ENCODE peak calls at places on chromosomes 16 and 17, in ten cellular contexts. H is CD4-positive, CD25-positive, alpha-beta regulatory T cell; R is CD4-positive, alpha-beta T cell; X is DND-41; S is HuH-7.5; D is activated CD4-positive, alpha-beta T cell treated with anti-CD3 and anti-CD28 coated beads for 1 hour; P is psoas muscle; Z is GM10248; J is progenitor cell of endocrine pancreas; O is activated CD8-positive, alpha-beta memory T cell treated with anti-CD3 and anti-CD28 coated beads for 1 hour. E is an unnamed sample.

GRCh38 chr17:72361892-72362291 is 241.1 kb downstream of the SOX9 start:
- DNase-seq in R (no peak), J (no peak), Z (no peak), S (no peak), P (no peak), H (no peak), X (no peak), D (no peak), O (no peak), E (no peak)

GRCh38 chr17:31078290-31078689 is 16.5 kb upstream of the NF1 start:
- DNase-seq in J (no peak), Z (no peak), R (no peak), H (no peak), O (no peak), D (no peak), P (no peak), S (no peak), X (no peak), E (no peak)

GRCh38 chr16:85915125-85915845 is 16.3 kb downstream of the IRF8 start:
- DNase-seq in R (no peak), J (no peak), D (no peak), X (no peak), P (no peak), H (no peak), O (no peak), S (no peak), Z (no peak), E (no peak)

GRCh38 chr16:68885321-68885720 is 42.0 kb downstream of the TANGO6 start:
- DNase-seq in H (no peak), S (no peak), D (no peak), O (no peak), R (no peak), Z (no peak), J (no peak), X (no peak), P (no peak), E (no peak)

GRCh38 chr17:4438162-4438944 is 4.6 kb downstream of the SPNS3 start:
- DNase-seq in O (no peak), R (no peak), X (no peak), J (no peak), D (no peak), H (no peak), S (no peak), P (no peak), Z (no peak), E (no peak)

GRCh38 chr17:71413935-71414334 is 706.9 kb upstream of the SOX9 start:
- DNase-seq in X (peak), S (no peak), Z (no peak), P (no peak), R (no peak), H (no peak), J (no peak), O (no peak), D (no peak), E (no peak)

GRCh38 chr17:10415161-10415560 is 6.6 kb downstream of the MYH8 start:
- DNase-seq in Z (no peak), S (no peak), X (no peak), O (no peak), P (no peak), R (no peak), J (no peak), H (no peak), D (no peak), E (no peak)

GRCh38 chr17:60577147-60577925 is 22.7 kb upstream of the PPM1D start:
- DNase-seq in S (peak), J (no peak), P (no peak), R (no peak), H (no peak), Z (peak), O (no peak), X (no peak), D (no peak), E (no peak)

GRCh38 chr17:28124962-28125361 is 82.5 kb downstream of the NLK start:
- DNase-seq in S (no peak), O (no peak), H (no peak), P (no peak), X (no peak), J (no peak), Z (no peak), D (no peak), R (no peak), E (no peak)

GRCh38 chr16:22206847-22207714 is 1.0 kb downstream of the EEF2K start:
- DNase-seq in P (peak), H (peak), D (no peak), J (no peak), Z (peak), S (no peak), X (peak), R (no peak), O (no peak), E (no peak)

GRCh38 chr17:82457071-82457789 is 1.3 kb upstream of the NARF start:
- DNase-seq in P (no peak), O (no peak), Z (no peak), S (no peak), R (no peak), H (no peak), D (no peak), J (no peak), X (no peak), E (no peak)

GRCh38 chr16:64589836-64590235 is 532.0 kb downstream of the CDH11 start:
- DNase-seq in P (no peak), R (no peak), D (no peak), H (no peak), Z (no peak), S (no peak), O (no peak), X (no peak), J (no peak), E (no peak)

GRCh38 chr16:85072947-85073346 is 39.3 kb downstream of the CIBAR2 start:
- DNase-seq in D (no peak), Z (no peak), S (no peak), J (no peak), R (no peak), P (peak), X (no peak), H (no peak), O (no peak), E (no peak)

GRCh38 chr17:21524211-21524591 is 148.0 kb downstream of the KCNJ12 start:
- DNase-seq in X (no peak), S (no peak), J (no peak), R (no peak), O (no peak), D (no peak), P (peak), H (no peak), Z (no peak), E (no peak)

GRCh38 chr16:30761427-30761927 is 385 bp downstream of the CFAP119 start:
- DNase-seq in P (peak), H (peak), Z (peak), J (peak), O (no peak), X (peak), R (no peak), S (no peak), D (peak), E (peak)

GRCh38 chr17:78394209-78394608 is 15.8 kb downstream of the PGS1 start:
- DNase-seq in H (no peak), O (no peak), Z (no peak), P (no peak), R (no peak), S (no peak), X (no peak), D (no peak), J (no peak), E (no peak)

GRCh38 chr17:77427471-77427991 is 286.8 kb downstream of the SEC14L1 start:
- DNase-seq in O (no peak), H (no peak), D (no peak), P (peak), Z (no peak), R (no peak), X (no peak), J (no peak), S (no peak), E (no peak)

GRCh38 chr16:275041-275621 is 613 bp downstream of the RGS11 start:
- DNase-seq in H (no peak), Z (no peak), S (no peak), R (no peak), O (no peak), P (no peak), J (no peak), X (no peak), D (no peak), E (no peak)

GRCh38 chr16:84759061-84759460 is 59.3 kb downstream of the USP10 start:
- DNase-seq in S (no peak), J (no peak), P (no peak), D (no peak), X (no peak), R (no peak), Z (no peak), H (no peak), O (no peak), E (no peak)

GRCh38 chr17:2084766-2085647 is 30.1 kb downstream of the HIC1 start:
- DNase-seq in X (no peak), R (no peak), O (no peak), J (no peak), P (peak), Z (no peak), S (no peak), H (no peak), D (no peak), E (no peak)

GRCh38 chr16:71356051-71356740 is 2.3 kb upstream of the CALB2 start:
- DNase-seq in Z (no peak), O (no peak), D (no peak), J (no peak), S (no peak), H (no peak), X (no peak), P (no peak), R (no peak), E (no peak)

GRCh38 chr16:78844682-78845081 is 745.2 kb downstream of the WWOX start:
- DNase-seq in H (no peak), P (no peak), X (no peak), O (no peak), S (peak), J (no peak), Z (no peak), D (no peak), R (no peak), E (no peak)

GRCh38 chr17:57011482-57012015 is 33.6 kb downstream of the SCPEP1 start:
- DNase-seq in S (no peak), J (no peak), Z (no peak), D (no peak), P (no peak), R (no peak), O (no peak), H (no peak), X (no peak), E (no peak)

GRCh38 chr17:7824021-7824924 is 9.7 kb upstream of the KDM6B start:
- DNase-seq in Z (no peak), D (no peak), O (no peak), P (no peak), J (no peak), X (no peak), S (no peak), R (no peak), H (no peak), E (no peak)

GRCh38 chr16:66477028-66477515 is 50.0 kb downstream of the BEAN1 start:
- DNase-seq in P (no peak), Z (no peak), J (no peak), D (no peak), O (no peak), S (no peak), R (no peak), H (no peak), X (no peak), E (no peak)

GRCh38 chr17:78343099-78343432 is 16.8 kb downstream of the SOCS3 start:
- DNase-seq in J (no peak), P (peak), D (no peak), X (no peak), O (no peak), Z (no peak), R (no peak), H (no peak), S (no peak), E (no peak)

GRCh38 chr16:87860553-87861299 is 8.6 kb downstream of the SLC7A5 start:
- DNase-seq in Z (no peak), J (no peak), S (no peak), X (no peak), O (no peak), D (no peak), H (no peak), R (no peak), P (peak), E (no peak)

GRCh38 chr17:39863244-39863917 is 731 bp downstream of the IKZF3 start:
- DNase-seq in D (no peak), P (no peak), X (no peak), O (no peak), R (no peak), H (no peak), Z (no peak), S (no peak), J (no peak), E (no peak)

GRCh38 chr16:85689285-85689949 is 663 bp upstream of the GINS2 start:
- DNase-seq in J (no peak), O (no peak), S (no peak), H (no peak), R (no peak), P (no peak), X (no peak), Z (no peak), D (no peak), E (no peak)

GRCh38 chr16:67977005-67977404 is 3.3 kb downstream of the DPEP3 start:
- DNase-seq in X (no peak), J (no peak), S (no peak), O (no peak), P (no peak), D (no peak), Z (no peak), H (no peak), R (no peak), E (no peak)

GRCh38 chr16:75987323-75987722 is 261.0 kb upstream of the CPHXL start:
- DNase-seq in D (no peak), S (no peak), Z (no peak), H (no peak), R (no peak), J (no peak), P (no peak), O (no peak), X (no peak), E (no peak)

GRCh38 chr17:81022371-81022729 is 12.6 kb upstream of the BAIAP2 start:
- DNase-seq in J (no peak), Z (no peak), D (no peak), X (no peak), O (no peak), R (no peak), P (peak), S (no peak), H (no peak), E (no peak)

GRCh38 chr17:21033350-21033749 is 9.5 kb downstream of the USP22 start:
- DNase-seq in Z (no peak), S (no peak), P (no peak), J (no peak), H (no peak), O (no peak), X (no peak), R (no peak), D (no peak), E (no peak)

GRCh38 chr17:60695960-60696359 is 18.3 kb downstream of the BCAS3 start:
- DNase-seq in H (no peak), Z (no peak), J (no peak), X (no peak), D (no peak), P (no peak), S (no peak), R (no peak), O (no peak), E (no peak)

GRCh38 chr16:12587170-12587569 is 216.5 kb downstream of the CPPED1 start:
- DNase-seq in X (no peak), R (no peak), D (no peak), Z (no peak), P (no peak), H (no peak), O (no peak), S (no peak), J (no peak), E (no peak)

GRCh38 chr16:23213831-23214230 is 31.3 kb downstream of the SCNN1G start:
- DNase-seq in Z (no peak), O (no peak), P (no peak), X (no peak), H (no peak), R (no peak), J (no peak), S (no peak), D (no peak), E (no peak)